ENCODE peak calls at places on chromosomes 4 and X, in four cellular contexts. C is GM19239, E is neuronal stem cell, N is midbrain. M is an unnamed sample.

GRCh38 chr4:54064317-54065275 is at the start of gene CHIC2:
- DNase-seq in C (peak), E (peak), N (peak), M (peak)

GRCh38 chr4:7291372-7292135 is 99.2 kb downstream of the SORCS2 start:
- DNase-seq in C (no peak), E (no peak), N (peak), M (no peak)

GRCh38 chr4:181006509-181007290 is 1236.5 kb upstream of the TENM3 start:
- DNase-seq in C (no peak), E (no peak), N (no peak), M (no peak)

GRCh38 chr4:142347241-142347640 is 498.9 kb downstream of the INPP4B start:
- DNase-seq in C (no peak), E (no peak), N (no peak), M (no peak)

GRCh38 chr4:138981930-138982390 is 33.6 kb upstream of the NOCT start:
- DNase-seq in C (no peak), E (no peak), N (peak), M (peak)

GRCh38 chrX:105564536-105564935 is 257.8 kb upstream of the NRK start:
- DNase-seq in C (no peak), E (no peak), N (no peak), M (no peak)

GRCh38 chrX:131752493-131753198 is 208.8 kb downstream of the OR13H1 start:
- DNase-seq in C (no peak), E (no peak), N (peak), M (peak)

GRCh38 chr4:2537011-2537830 is 774 bp downstream of the FAM193A start:
- DNase-seq in C (peak), E (peak), N (peak), M (peak)

GRCh38 chrX:19886888-19887531 is 390 bp downstream of the SH3KBP1 start:
- DNase-seq in C (no peak), E (no peak), N (no peak), M (no peak)

GRCh38 chrX:134654398-134655012 is 3.8 kb downstream of the PLAC1 start:
- DNase-seq in C (no peak), E (no peak), N (no peak), M (no peak)

GRCh38 chrX:153764786-153765137 is 713 bp downstream of the PLXNB3 start:
- DNase-seq in C (no peak), E (no peak), N (no peak), M (no peak)

GRCh38 chrX:37787353-37787869 is 7.6 kb downstream of the CYBB start:
- DNase-seq in C (no peak), E (no peak), N (no peak), M (no peak)

GRCh38 chrX:14448406-14448805 is 80.9 kb upstream of the GLRA2 start:
- DNase-seq in C (no peak), E (no peak), N (no peak), M (no peak)

GRCh38 chr4:52173470-52174055 is 122.5 kb downstream of the SPATA18 start:
- DNase-seq in C (no peak), E (no peak), N (no peak), M (no peak)

GRCh38 chr4:184444953-184445309 is 29.4 kb downstream of the IRF2 start:
- DNase-seq in C (no peak), E (no peak), N (no peak), M (no peak)

GRCh38 chr4:8038083-8038482 is 98.4 kb upstream of the AFAP1 start:
- DNase-seq in C (no peak), E (no peak), N (no peak), M (no peak)

GRCh38 chrX:23773601-23774175 is 9.3 kb upstream of the SAT1 start:
- DNase-seq in C (no peak), E (no peak), N (no peak), M (no peak)

M was measured in cerebellar cortex.